ENCODE peak calls at places on chromosomes 7 and 10, in eight cellular contexts. Q, W, O, Y, K, L, I and Z are unnamed samples. For H3K36me3, the result is how much of the 10 kb centered on the place peaks cover.

GRCh38 chr7:122688385-122688998 is 10.4 kb downstream of the RNF133 start:
- DNase-seq in I (no peak), Q (no peak), Y (no peak), W (no peak), L (no peak), K (no peak), O (no peak), Z (no peak)

GRCh38 chr10:10499839-10500238 is 517.8 kb upstream of the CELF2 start:
- DNase-seq in K (peak), I (peak), W (no peak), Y (no peak), L (no peak), O (no peak), Q (peak), Z (no peak)

GRCh38 chr7:133804127-133804526 is 323.0 kb upstream of the LRGUK start:
- DNase-seq in I (no peak), K (no peak), O (no peak), W (no peak), Q (no peak), Y (no peak), L (no peak), Z (no peak)

GRCh38 chr7:120805636-120806388 is 52.1 kb downstream of the TSPAN12 start:
- DNase-seq in L (peak), Y (peak), O (peak), W (peak), K (peak), Q (peak), I (peak), Z (peak)

GRCh38 chr10:19918800-19919199 is 102.6 kb downstream of the PLXDC2 start:
- DNase-seq in Y (no peak), W (no peak), I (peak), O (no peak), K (peak), L (no peak), Q (peak), Z (no peak)

GRCh38 chr10:7432884-7433726 is 22.3 kb upstream of the SFMBT2 start:
- DNase-seq in K (no peak), Q (no peak), W (no peak), L (no peak), O (no peak), I (no peak), Y (no peak), Z (peak)

GRCh38 chr10:60951272-60951724 is 7.3 kb upstream of the RHOBTB1 start:
- DNase-seq in W (no peak), O (no peak), Q (no peak), Y (no peak), K (no peak), L (no peak), I (no peak), Z (no peak)

GRCh38 chr10:34702093-34702952 is 112.8 kb downstream of the PARD3 start:
- DNase-seq in W (peak), O (no peak), Q (no peak), Y (no peak), L (no peak), K (no peak), I (peak), Z (no peak)

GRCh38 chr7:84688671-84689070 is 494.1 kb upstream of the SEMA3A start:
- DNase-seq in L (no peak), O (no peak), W (no peak), I (peak), Y (no peak), K (peak), Q (peak), Z (no peak)

GRCh38 chr7:29921404-29922010 is 68.1 kb downstream of the SCRN1 start:
- DNase-seq in W (peak), I (peak), O (peak), Y (peak), K (peak), L (peak), Q (peak), Z (peak)

GRCh38 chr7:57426629-57427003 is 23.4 kb upstream of the ZNF716 start:
- DNase-seq in K (no peak), Y (no peak), Q (no peak), L (no peak), W (no peak), O (no peak), I (no peak), Z (no peak)

GRCh38 chr10:117647306-117647705 is 104.8 kb downstream of the EMX2 start:
- DNase-seq in O (no peak), K (no peak), L (no peak), I (no peak), Q (peak), Y (no peak), W (no peak), Z (no peak)

GRCh38 chr10:62924344-62924748 is 108.2 kb upstream of the EGR2 start:
- DNase-seq in K (no peak), Y (peak), W (peak), I (no peak), L (peak), O (no peak), Q (no peak), Z (peak)
- H3K4me3 ChIP-seq in K (no peak), Y (no peak), W (no peak), I (no peak), L (peak), O (no peak), Q (no peak), Z (peak)

GRCh38 chr10:27143686-27144085 is 10.5 kb downstream of the YME1L1 start:
- DNase-seq in Y (no peak), W (no peak), O (no peak), I (no peak), Q (peak), K (no peak), L (no peak), Z (no peak)

GRCh38 chr10:27138277-27138676 is 15.9 kb downstream of the YME1L1 start:
- DNase-seq in I (no peak), L (no peak), Y (no peak), K (no peak), W (no peak), O (no peak), Q (no peak), Z (no peak)
- H3K36me3 ChIP-seq in I (under half), L (under half), Y (half or more), K (half or more), W (under half), O (under half), Q (half or more), Z (under half)

GRCh38 chr10:133309111-133309719 is 501 bp downstream of the ZNF511 start:
- DNase-seq in K (peak), O (peak), I (peak), Q (peak), L (peak), W (peak), Y (peak), Z (peak)
- H3K4me3 ChIP-seq in K (peak), O (peak), I (peak), Q (peak), L (peak), W (peak), Y (peak), Z (peak)

GRCh38 chr7:139416405-139416804 is 56.7 kb downstream of the LUC7L2 start:
- DNase-seq in W (no peak), I (no peak), Q (no peak), Y (no peak), L (no peak), O (no peak), K (no peak), Z (no peak)
- H3K36me3 ChIP-seq in W (half or more), I (under half), Q (half or more), Y (half or more), L (under half), O (under half), K (under half), Z (under half)